ENCODE peak calls at places on chromosomes 12 and 14, in nine cellular contexts. One of them, this sample, is unnamed.

GRCh38 chr14:99217066-99217465 is 54.9 kb downstream of the BCL11B start:
- DNase-seq in AG08396: no peak
- DNase-seq in activated gamma-delta T cell treated with Interleukin-2 at 50 U/mL for 16 hours: no peak
- DNase-seq in heart right ventricle: no peak
- DNase-seq in GM12891: no peak
- DNase-seq in uterus: no peak
- DNase-seq in stimulated activated CD8-positive, alpha-beta memory T cell treated with anti-CD3 and anti-CD28 coated beads, Interleukin-4, amount 100 ng/mL, for 1 hour: no peak
- DNase-seq in HCEC 1CT: no peak
- DNase-seq in ACHN: no peak
- DNase-seq in this sample: no peak

GRCh38 chr14:100864960-100865681 is 38.4 kb downstream of the RTL1 start:
- DNase-seq in stimulated activated CD8-positive, alpha-beta memory T cell treated with anti-CD3 and anti-CD28 coated beads, Interleukin-4, amount 100 ng/mL, for 1 hour: no peak
- DNase-seq in ACHN: no peak
- DNase-seq in uterus: no peak
- DNase-seq in AG08396: peak
- DNase-seq in activated gamma-delta T cell treated with Interleukin-2 at 50 U/mL for 16 hours: no peak
- DNase-seq in heart right ventricle: no peak
- DNase-seq in GM12891: no peak
- DNase-seq in HCEC 1CT: no peak
- DNase-seq in this sample: no peak

GRCh38 chr12:52603314-52603713 is 2.1 kb upstream of the KRT72 start:
- DNase-seq in GM12891: no peak
- DNase-seq in AG08396: no peak
- DNase-seq in stimulated activated CD8-positive, alpha-beta memory T cell treated with anti-CD3 and anti-CD28 coated beads, Interleukin-4, amount 100 ng/mL, for 1 hour: no peak
- DNase-seq in heart right ventricle: no peak
- DNase-seq in activated gamma-delta T cell treated with Interleukin-2 at 50 U/mL for 16 hours: peak
- DNase-seq in ACHN: no peak
- DNase-seq in HCEC 1CT: no peak
- DNase-seq in uterus: no peak
- DNase-seq in this sample: no peak

GRCh38 chr14:25049559-25050493 is at the start of gene STXBP6:
- DNase-seq in HCEC 1CT: peak
- DNase-seq in AG08396: peak
- DNase-seq in stimulated activated CD8-positive, alpha-beta memory T cell treated with anti-CD3 and anti-CD28 coated beads, Interleukin-4, amount 100 ng/mL, for 1 hour: no peak
- DNase-seq in ACHN: no peak
- DNase-seq in heart right ventricle: peak
- DNase-seq in activated gamma-delta T cell treated with Interleukin-2 at 50 U/mL for 16 hours: no peak
- DNase-seq in uterus: peak
- DNase-seq in GM12891: peak
- DNase-seq in this sample: peak

GRCh38 chr12:123436017-123436964 is at the start of gene RILPL2:
- DNase-seq in AG08396: peak
- DNase-seq in GM12891: peak
- DNase-seq in stimulated activated CD8-positive, alpha-beta memory T cell treated with anti-CD3 and anti-CD28 coated beads, Interleukin-4, amount 100 ng/mL, for 1 hour: peak
- DNase-seq in ACHN: peak
- DNase-seq in heart right ventricle: peak
- DNase-seq in HCEC 1CT: peak
- DNase-seq in activated gamma-delta T cell treated with Interleukin-2 at 50 U/mL for 16 hours: peak
- DNase-seq in uterus: peak
- DNase-seq in this sample: peak

GRCh38 chr12:52895726-52896189 is 9.1 kb downstream of the KRT8 start:
- DNase-seq in ACHN: peak
- DNase-seq in uterus: no peak
- DNase-seq in GM12891: no peak
- DNase-seq in AG08396: no peak
- DNase-seq in heart right ventricle: no peak
- DNase-seq in HCEC 1CT: no peak
- DNase-seq in stimulated activated CD8-positive, alpha-beta memory T cell treated with anti-CD3 and anti-CD28 coated beads, Interleukin-4, amount 100 ng/mL, for 1 hour: no peak
- DNase-seq in activated gamma-delta T cell treated with Interleukin-2 at 50 U/mL for 16 hours: no peak
- DNase-seq in this sample: no peak

GRCh38 chr12:11822071-11822818 is 172.8 kb downstream of the ETV6 start:
- DNase-seq in HCEC 1CT: no peak
- DNase-seq in uterus: no peak
- DNase-seq in AG08396: no peak
- DNase-seq in activated gamma-delta T cell treated with Interleukin-2 at 50 U/mL for 16 hours: no peak
- DNase-seq in stimulated activated CD8-positive, alpha-beta memory T cell treated with anti-CD3 and anti-CD28 coated beads, Interleukin-4, amount 100 ng/mL, for 1 hour: no peak
- DNase-seq in heart right ventricle: no peak
- DNase-seq in ACHN: peak
- DNase-seq in GM12891: no peak
- DNase-seq in this sample: peak

GRCh38 chr12:109833307-109834189 is at the start of gene TRPV4:
- DNase-seq in stimulated activated CD8-positive, alpha-beta memory T cell treated with anti-CD3 and anti-CD28 coated beads, Interleukin-4, amount 100 ng/mL, for 1 hour: no peak
- DNase-seq in activated gamma-delta T cell treated with Interleukin-2 at 50 U/mL for 16 hours: no peak
- DNase-seq in heart right ventricle: no peak
- DNase-seq in uterus: no peak
- DNase-seq in AG08396: peak
- DNase-seq in ACHN: peak
- DNase-seq in HCEC 1CT: no peak
- DNase-seq in GM12891: no peak
- DNase-seq in this sample: peak

GRCh38 chr14:32473476-32473875 is 144.4 kb downstream of the AKAP6 start:
- DNase-seq in GM12891: no peak
- DNase-seq in AG08396: no peak
- DNase-seq in uterus: peak
- DNase-seq in ACHN: peak
- DNase-seq in HCEC 1CT: no peak
- DNase-seq in heart right ventricle: peak
- DNase-seq in stimulated activated CD8-positive, alpha-beta memory T cell treated with anti-CD3 and anti-CD28 coated beads, Interleukin-4, amount 100 ng/mL, for 1 hour: no peak
- DNase-seq in activated gamma-delta T cell treated with Interleukin-2 at 50 U/mL for 16 hours: no peak
- DNase-seq in this sample: no peak

GRCh38 chr12:105839629-105840127 is 299.1 kb downstream of the NUAK1 start:
- DNase-seq in activated gamma-delta T cell treated with Interleukin-2 at 50 U/mL for 16 hours: no peak
- DNase-seq in HCEC 1CT: no peak
- DNase-seq in uterus: no peak
- DNase-seq in ACHN: no peak
- DNase-seq in heart right ventricle: no peak
- DNase-seq in AG08396: no peak
- DNase-seq in GM12891: no peak
- DNase-seq in stimulated activated CD8-positive, alpha-beta memory T cell treated with anti-CD3 and anti-CD28 coated beads, Interleukin-4, amount 100 ng/mL, for 1 hour: no peak
- DNase-seq in this sample: no peak

GRCh38 chr12:112868459-112869041 is 38.2 kb upstream of the OAS1 start:
- DNase-seq in HCEC 1CT: no peak
- DNase-seq in uterus: no peak
- DNase-seq in AG08396: no peak
- DNase-seq in activated gamma-delta T cell treated with Interleukin-2 at 50 U/mL for 16 hours: no peak
- DNase-seq in GM12891: no peak
- DNase-seq in ACHN: no peak
- DNase-seq in heart right ventricle: no peak
- DNase-seq in stimulated activated CD8-positive, alpha-beta memory T cell treated with anti-CD3 and anti-CD28 coated beads, Interleukin-4, amount 100 ng/mL, for 1 hour: no peak
- DNase-seq in this sample: no peak

GRCh38 chr14:99420711-99421110 is 59.9 kb downstream of the SETD3 start:
- DNase-seq in GM12891: no peak
- DNase-seq in stimulated activated CD8-positive, alpha-beta memory T cell treated with anti-CD3 and anti-CD28 coated beads, Interleukin-4, amount 100 ng/mL, for 1 hour: no peak
- DNase-seq in ACHN: no peak
- DNase-seq in uterus: no peak
- DNase-seq in AG08396: no peak
- DNase-seq in HCEC 1CT: no peak
- DNase-seq in activated gamma-delta T cell treated with Interleukin-2 at 50 U/mL for 16 hours: no peak
- DNase-seq in heart right ventricle: no peak
- DNase-seq in this sample: no peak

GRCh38 chr14:63650336-63650952 is 8.8 kb upstream of the WDR89 start:
- DNase-seq in HCEC 1CT: no peak
- DNase-seq in AG08396: no peak
- DNase-seq in heart right ventricle: no peak
- DNase-seq in GM12891: no peak
- DNase-seq in uterus: no peak
- DNase-seq in stimulated activated CD8-positive, alpha-beta memory T cell treated with anti-CD3 and anti-CD28 coated beads, Interleukin-4, amount 100 ng/mL, for 1 hour: no peak
- DNase-seq in ACHN: no peak
- DNase-seq in activated gamma-delta T cell treated with Interleukin-2 at 50 U/mL for 16 hours: peak
- DNase-seq in this sample: no peak

GRCh38 chr12:117119592-117120198 is 20.5 kb upstream of the TESC start:
- DNase-seq in activated gamma-delta T cell treated with Interleukin-2 at 50 U/mL for 16 hours: peak
- DNase-seq in AG08396: no peak
- DNase-seq in stimulated activated CD8-positive, alpha-beta memory T cell treated with anti-CD3 and anti-CD28 coated beads, Interleukin-4, amount 100 ng/mL, for 1 hour: no peak
- DNase-seq in ACHN: peak
- DNase-seq in GM12891: peak
- DNase-seq in heart right ventricle: no peak
- DNase-seq in HCEC 1CT: no peak
- DNase-seq in uterus: no peak
- DNase-seq in this sample: no peak

GRCh38 chr14:75453817-75454434 is 26.1 kb downstream of the JDP2 start:
- DNase-seq in stimulated activated CD8-positive, alpha-beta memory T cell treated with anti-CD3 and anti-CD28 coated beads, Interleukin-4, amount 100 ng/mL, for 1 hour: no peak
- DNase-seq in uterus: no peak
- DNase-seq in GM12891: peak
- DNase-seq in ACHN: no peak
- DNase-seq in heart right ventricle: no peak
- DNase-seq in activated gamma-delta T cell treated with Interleukin-2 at 50 U/mL for 16 hours: no peak
- DNase-seq in HCEC 1CT: no peak
- DNase-seq in AG08396: no peak
- DNase-seq in this sample: no peak

GRCh38 chr12:19273482-19274330 is 144.2 kb downstream of the PLEKHA5 start:
- DNase-seq in AG08396: peak
- DNase-seq in heart right ventricle: peak
- DNase-seq in activated gamma-delta T cell treated with Interleukin-2 at 50 U/mL for 16 hours: peak
- DNase-seq in GM12891: no peak
- DNase-seq in uterus: peak
- DNase-seq in HCEC 1CT: peak
- DNase-seq in ACHN: peak
- DNase-seq in stimulated activated CD8-positive, alpha-beta memory T cell treated with anti-CD3 and anti-CD28 coated beads, Interleukin-4, amount 100 ng/mL, for 1 hour: peak
- DNase-seq in this sample: peak

GRCh38 chr12:46608431-46609280 is 217.1 kb downstream of the SLC38A4 start:
- DNase-seq in ACHN: no peak
- DNase-seq in uterus: no peak
- DNase-seq in GM12891: no peak
- DNase-seq in heart right ventricle: no peak
- DNase-seq in HCEC 1CT: peak
- DNase-seq in AG08396: peak
- DNase-seq in activated gamma-delta T cell treated with Interleukin-2 at 50 U/mL for 16 hours: no peak
- DNase-seq in stimulated activated CD8-positive, alpha-beta memory T cell treated with anti-CD3 and anti-CD28 coated beads, Interleukin-4, amount 100 ng/mL, for 1 hour: no peak
- DNase-seq in this sample: peak

GRCh38 chr12:66724616-66725015 is 45.7 kb upstream of the GRIP1 start:
- DNase-seq in HCEC 1CT: no peak
- DNase-seq in uterus: no peak
- DNase-seq in ACHN: no peak
- DNase-seq in heart right ventricle: no peak
- DNase-seq in activated gamma-delta T cell treated with Interleukin-2 at 50 U/mL for 16 hours: no peak
- DNase-seq in stimulated activated CD8-positive, alpha-beta memory T cell treated with anti-CD3 and anti-CD28 coated beads, Interleukin-4, amount 100 ng/mL, for 1 hour: no peak
- DNase-seq in GM12891: no peak
- DNase-seq in AG08396: no peak
- DNase-seq in this sample: no peak

GRCh38 chr14:90552465-90553297 is 155.9 kb downstream of the CALM1 start:
- DNase-seq in stimulated activated CD8-positive, alpha-beta memory T cell treated with anti-CD3 and anti-CD28 coated beads, Interleukin-4, amount 100 ng/mL, for 1 hour: no peak
- DNase-seq in AG08396: no peak
- DNase-seq in heart right ventricle: no peak
- DNase-seq in HCEC 1CT: no peak
- DNase-seq in GM12891: no peak
- DNase-seq in uterus: no peak
- DNase-seq in ACHN: no peak
- DNase-seq in activated gamma-delta T cell treated with Interleukin-2 at 50 U/mL for 16 hours: no peak
- DNase-seq in this sample: no peak

GRCh38 chr12:132094269-132094891 is 49.7 kb downstream of the DDX51 start:
- DNase-seq in heart right ventricle: no peak
- DNase-seq in stimulated activated CD8-positive, alpha-beta memory T cell treated with anti-CD3 and anti-CD28 coated beads, Interleukin-4, amount 100 ng/mL, for 1 hour: no peak
- DNase-seq in HCEC 1CT: no peak
- DNase-seq in ACHN: no peak
- DNase-seq in GM12891: no peak
- DNase-seq in AG08396: no peak
- DNase-seq in activated gamma-delta T cell treated with Interleukin-2 at 50 U/mL for 16 hours: no peak
- DNase-seq in uterus: no peak
- DNase-seq in this sample: no peak

GRCh38 chr14:26538176-26538575 is 59.7 kb downstream of the NOVA1 start:
- DNase-seq in activated gamma-delta T cell treated with Interleukin-2 at 50 U/mL for 16 hours: no peak
- DNase-seq in heart right ventricle: no peak
- DNase-seq in stimulated activated CD8-positive, alpha-beta memory T cell treated with anti-CD3 and anti-CD28 coated beads, Interleukin-4, amount 100 ng/mL, for 1 hour: no peak
- DNase-seq in HCEC 1CT: no peak
- DNase-seq in ACHN: no peak
- DNase-seq in uterus: no peak
- DNase-seq in GM12891: no peak
- DNase-seq in AG08396: no peak
- DNase-seq in this sample: no peak

GRCh38 chr12:124567035-124567672 is at the start of gene NCOR2:
- DNase-seq in HCEC 1CT: peak
- DNase-seq in stimulated activated CD8-positive, alpha-beta memory T cell treated with anti-CD3 and anti-CD28 coated beads, Interleukin-4, amount 100 ng/mL, for 1 hour: peak
- DNase-seq in uterus: peak
- DNase-seq in ACHN: peak
- DNase-seq in activated gamma-delta T cell treated with Interleukin-2 at 50 U/mL for 16 hours: peak
- DNase-seq in heart right ventricle: no peak
- DNase-seq in GM12891: peak
- DNase-seq in AG08396: peak
- DNase-seq in this sample: no peak

GRCh38 chr12:72491399-72491798 is 219.2 kb downstream of the TRHDE start:
- DNase-seq in HCEC 1CT: no peak
- DNase-seq in heart right ventricle: no peak
- DNase-seq in uterus: no peak
- DNase-seq in activated gamma-delta T cell treated with Interleukin-2 at 50 U/mL for 16 hours: no peak
- DNase-seq in stimulated activated CD8-positive, alpha-beta memory T cell treated with anti-CD3 and anti-CD28 coated beads, Interleukin-4, amount 100 ng/mL, for 1 hour: no peak
- DNase-seq in ACHN: no peak
- DNase-seq in GM12891: no peak
- DNase-seq in AG08396: peak
- DNase-seq in this sample: no peak

GRCh38 chr12:14573118-14573517 is 5.4 kb upstream of the PLBD1 start:
- DNase-seq in stimulated activated CD8-positive, alpha-beta memory T cell treated with anti-CD3 and anti-CD28 coated beads, Interleukin-4, amount 100 ng/mL, for 1 hour: no peak
- DNase-seq in activated gamma-delta T cell treated with Interleukin-2 at 50 U/mL for 16 hours: no peak
- DNase-seq in uterus: no peak
- DNase-seq in AG08396: no peak
- DNase-seq in heart right ventricle: no peak
- DNase-seq in GM12891: no peak
- DNase-seq in ACHN: no peak
- DNase-seq in HCEC 1CT: no peak
- DNase-seq in this sample: no peak

GRCh38 chr12:89470741-89471504 is 53.7 kb downstream of the GALNT4 start:
- DNase-seq in heart right ventricle: no peak
- DNase-seq in GM12891: no peak
- DNase-seq in ACHN: peak
- DNase-seq in uterus: no peak
- DNase-seq in HCEC 1CT: peak
- DNase-seq in stimulated activated CD8-positive, alpha-beta memory T cell treated with anti-CD3 and anti-CD28 coated beads, Interleukin-4, amount 100 ng/mL, for 1 hour: no peak
- DNase-seq in AG08396: peak
- DNase-seq in activated gamma-delta T cell treated with Interleukin-2 at 50 U/mL for 16 hours: no peak
- DNase-seq in this sample: peak

GRCh38 chr14:88424573-88424972 is 39.1 kb downstream of the SPATA7 start:
- DNase-seq in stimulated activated CD8-positive, alpha-beta memory T cell treated with anti-CD3 and anti-CD28 coated beads, Interleukin-4, amount 100 ng/mL, for 1 hour: no peak
- DNase-seq in ACHN: no peak
- DNase-seq in AG08396: no peak
- DNase-seq in uterus: no peak
- DNase-seq in activated gamma-delta T cell treated with Interleukin-2 at 50 U/mL for 16 hours: no peak
- DNase-seq in heart right ventricle: no peak
- DNase-seq in HCEC 1CT: peak
- DNase-seq in GM12891: no peak
- DNase-seq in this sample: no peak

GRCh38 chr12:67977668-67978067 is 11.6 kb upstream of the IFNG-AS1 start:
- DNase-seq in uterus: no peak
- DNase-seq in AG08396: no peak
- DNase-seq in GM12891: no peak
- DNase-seq in activated gamma-delta T cell treated with Interleukin-2 at 50 U/mL for 16 hours: no peak
- DNase-seq in stimulated activated CD8-positive, alpha-beta memory T cell treated with anti-CD3 and anti-CD28 coated beads, Interleukin-4, amount 100 ng/mL, for 1 hour: no peak
- DNase-seq in HCEC 1CT: no peak
- DNase-seq in heart right ventricle: no peak
- DNase-seq in ACHN: no peak
- DNase-seq in this sample: no peak

GRCh38 chr14:61730756-61731373 is 31.4 kb upstream of the SNAPC1 start:
- DNase-seq in stimulated activated CD8-positive, alpha-beta memory T cell treated with anti-CD3 and anti-CD28 coated beads, Interleukin-4, amount 100 ng/mL, for 1 hour: no peak
- DNase-seq in ACHN: peak
- DNase-seq in uterus: no peak
- DNase-seq in GM12891: no peak
- DNase-seq in activated gamma-delta T cell treated with Interleukin-2 at 50 U/mL for 16 hours: no peak
- DNase-seq in heart right ventricle: no peak
- DNase-seq in AG08396: no peak
- DNase-seq in HCEC 1CT: no peak
- DNase-seq in this sample: no peak